ENCODE peak calls at places on chromosome 6, in eight cellular contexts. O, W, S, F, L, A, U and V are unnamed samples.

GRCh38 chr6:169161572-169162167 is 92.0 kb downstream of the THBS2 start:
- DNase-seq in O (no peak), W (no peak), S (peak), F (no peak), L (no peak), A (no peak), U (peak), V (no peak)

GRCh38 chr6:97053643-97054411 is 129.3 kb downstream of the KLHL32 start:
- DNase-seq in O (no peak), W (no peak), S (peak), F (peak), L (no peak), A (no peak), U (no peak), V (peak)

GRCh38 chr6:165692106-165692653 is 29.1 kb upstream of the PDE10A start:
- DNase-seq in O (no peak), W (no peak), S (no peak), F (no peak), L (no peak), A (no peak), U (no peak), V (no peak)

GRCh38 chr6:7910654-7911344 is at the start of gene TXNDC5:
- DNase-seq in O (peak), W (peak), S (peak), F (peak), L (peak), A (peak), U (peak), V (peak)

GRCh38 chr6:54285595-54285994 is 22.6 kb upstream of the TINAG start:
- DNase-seq in O (no peak), W (no peak), S (no peak), F (peak), L (no peak), A (no peak), U (no peak), V (no peak)

GRCh38 chr6:45942953-45943352 is 72.7 kb downstream of the CLIC5 start:
- DNase-seq in O (no peak), W (peak), S (no peak), F (no peak), L (no peak), A (no peak), U (no peak), V (no peak)

GRCh38 chr6:170438402-170438753 is 114.7 kb downstream of the PSMB1 start:
- DNase-seq in O (no peak), W (peak), S (peak), F (peak), L (peak), A (peak), U (peak), V (peak)

GRCh38 chr6:100506651-100507050 is 41.9 kb upstream of the SIM1 start:
- DNase-seq in O (no peak), W (no peak), S (peak), F (peak), L (no peak), A (no peak), U (no peak), V (peak)

GRCh38 chr6:141421378-141421777 is 711.3 kb upstream of the GJE1 start:
- DNase-seq in O (no peak), W (no peak), S (peak), F (peak), L (no peak), A (no peak), U (no peak), V (peak)

GRCh38 chr6:157035576-157035975 is 258.4 kb downstream of the ARID1B start:
- DNase-seq in O (no peak), W (no peak), S (no peak), F (no peak), L (no peak), A (no peak), U (no peak), V (no peak)

GRCh38 chr6:79391511-79391910 is 145.7 kb downstream of the LCA5 start:
- DNase-seq in O (no peak), W (no peak), S (no peak), F (no peak), L (no peak), A (no peak), U (no peak), V (no peak)

GRCh38 chr6:104623052-104623690 is 236.5 kb downstream of the HACE1 start:
- DNase-seq in O (no peak), W (no peak), S (no peak), F (no peak), L (no peak), A (no peak), U (no peak), V (no peak)

GRCh38 chr6:33295621-33296369 is 2.9 kb downstream of the RGL2 start:
- DNase-seq in O (no peak), W (no peak), S (no peak), F (no peak), L (peak), A (no peak), U (no peak), V (no peak)

GRCh38 chr6:52887912-52888535 is 21.5 kb downstream of the GSTA3 start:
- DNase-seq in O (no peak), W (no peak), S (peak), F (peak), L (no peak), A (no peak), U (no peak), V (peak)

GRCh38 chr6:119284861-119285521 is 64.6 kb downstream of the MAN1A1 start:
- DNase-seq in O (no peak), W (no peak), S (no peak), F (no peak), L (no peak), A (no peak), U (no peak), V (no peak)

GRCh38 chr6:53894086-53894485 is 99.3 kb downstream of the LRRC1 start:
- DNase-seq in O (peak), W (no peak), S (peak), F (peak), L (no peak), A (peak), U (no peak), V (peak)

GRCh38 chr6:7050911-7051779 is 56.6 kb upstream of the RREB1 start:
- DNase-seq in O (peak), W (peak), S (peak), F (peak), L (peak), A (peak), U (peak), V (peak)

GRCh38 chr6:99967052-99967451 is 27.0 kb downstream of the MCHR2 start:
- DNase-seq in O (no peak), W (no peak), S (no peak), F (no peak), L (no peak), A (no peak), U (no peak), V (no peak)

GRCh38 chr6:132814716-132815570 is 574 bp downstream of the RPS12 start:
- DNase-seq in O (no peak), W (no peak), S (no peak), F (peak), L (no peak), A (no peak), U (no peak), V (no peak)

GRCh38 chr6:109979033-109979921 is 1.2 kb downstream of the GPR6 start:
- DNase-seq in O (no peak), W (no peak), S (no peak), F (no peak), L (no peak), A (no peak), U (no peak), V (no peak)

GRCh38 chr6:40485300-40485699 is 101.9 kb downstream of the LRFN2 start:
- DNase-seq in O (no peak), W (no peak), S (no peak), F (no peak), L (no peak), A (no peak), U (no peak), V (no peak)

GRCh38 chr6:3139090-3139903 is 18.0 kb downstream of the TUBB2A start:
- DNase-seq in O (no peak), W (peak), S (peak), F (peak), L (peak), A (no peak), U (peak), V (peak)

GRCh38 chr6:5936611-5937010 is 70.1 kb downstream of the NRN1 start:
- DNase-seq in O (no peak), W (no peak), S (no peak), F (peak), L (no peak), A (no peak), U (no peak), V (no peak)

GRCh38 chr6:26125015-26125690 is 37.9 kb downstream of the HFE start:
- DNase-seq in O (no peak), W (no peak), S (no peak), F (no peak), L (peak), A (no peak), U (no peak), V (no peak)

GRCh38 chr6:126743051-126743450 is 375.4 kb upstream of the RSPO3 start:
- DNase-seq in O (no peak), W (no peak), S (no peak), F (no peak), L (no peak), A (no peak), U (no peak), V (peak)

GRCh38 chr6:69232506-69233194 is 564.2 kb downstream of the LMBRD1 start:
- DNase-seq in O (no peak), W (peak), S (peak), F (peak), L (peak), A (no peak), U (peak), V (peak)

GRCh38 chr6:163349001-163349680 is 65.4 kb upstream of the QKI start:
- DNase-seq in O (no peak), W (no peak), S (no peak), F (peak), L (no peak), A (no peak), U (no peak), V (no peak)

GRCh38 chr6:21958428-21958827 is 338.4 kb downstream of the PRL start:
- DNase-seq in O (no peak), W (no peak), S (no peak), F (no peak), L (no peak), A (no peak), U (no peak), V (no peak)

GRCh38 chr6:105757512-105758200 is 328.5 kb upstream of the PRDM1 start:
- DNase-seq in O (no peak), W (no peak), S (no peak), F (no peak), L (no peak), A (no peak), U (peak), V (no peak)

GRCh38 chr6:156585859-156586258 is 191.3 kb upstream of the ARID1B start:
- DNase-seq in O (no peak), W (no peak), S (no peak), F (no peak), L (no peak), A (no peak), U (no peak), V (no peak)

GRCh38 chr6:152094992-152095592 is 287.6 kb downstream of the ESR1 start:
- DNase-seq in O (no peak), W (peak), S (peak), F (peak), L (peak), A (no peak), U (no peak), V (peak)